ENCODE peak calls at places on chromosome 11, in four cellular contexts. One of them, this sample, is unnamed.

GRCh38 chr11:72831521-72832300 is 17.5 kb downstream of the ATG16L2 start:
- DNase-seq in ovary: peak
- DNase-seq in stomach: peak
- DNase-seq in esophagus muscularis mucosa: no peak
- DNase-seq in this sample: peak

GRCh38 chr11:62013266-62014157 is 46.1 kb upstream of the FTH1 start:
- DNase-seq in esophagus muscularis mucosa: no peak
- DNase-seq in stomach: no peak
- DNase-seq in ovary: no peak
- DNase-seq in this sample: no peak

GRCh38 chr11:92828576-92828975 is 140.9 kb upstream of the MTNR1B start:
- DNase-seq in stomach: no peak
- DNase-seq in esophagus muscularis mucosa: no peak
- DNase-seq in ovary: no peak
- DNase-seq in this sample: no peak

GRCh38 chr11:26867286-26867685 is 126.6 kb upstream of the FIBIN start:
- DNase-seq in ovary: no peak
- DNase-seq in esophagus muscularis mucosa: no peak
- DNase-seq in stomach: no peak
- DNase-seq in this sample: no peak

GRCh38 chr11:88297320-88298263 is 39.9 kb downstream of the CTSC start:
- DNase-seq in stomach: no peak
- DNase-seq in ovary: no peak
- DNase-seq in esophagus muscularis mucosa: no peak
- DNase-seq in this sample: no peak

GRCh38 chr11:128448487-128448886 is 138.9 kb downstream of the ETS1 start:
- DNase-seq in ovary: no peak
- DNase-seq in stomach: peak
- DNase-seq in esophagus muscularis mucosa: no peak
- DNase-seq in this sample: no peak

GRCh38 chr11:898540-899190 is 11.9 kb downstream of the CHID1 start:
- DNase-seq in ovary: no peak
- DNase-seq in esophagus muscularis mucosa: no peak
- DNase-seq in stomach: no peak
- DNase-seq in this sample: no peak

GRCh38 chr11:94536386-94536785 is 7.3 kb upstream of the FUT4 start:
- DNase-seq in ovary: no peak
- DNase-seq in stomach: no peak
- DNase-seq in esophagus muscularis mucosa: no peak
- DNase-seq in this sample: no peak

GRCh38 chr11:114296190-114296978 is at the start of gene NNMT:
- DNase-seq in ovary: peak
- DNase-seq in stomach: peak
- DNase-seq in esophagus muscularis mucosa: peak
- DNase-seq in this sample: peak

GRCh38 chr11:2267306-2267861 is 3.0 kb downstream of the ASCL2 start:
- DNase-seq in stomach: no peak
- DNase-seq in ovary: no peak
- DNase-seq in esophagus muscularis mucosa: no peak
- DNase-seq in this sample: no peak

GRCh38 chr11:125940145-125940544 is 5.7 kb upstream of the VSIG10L2 start:
- DNase-seq in stomach: peak
- DNase-seq in esophagus muscularis mucosa: no peak
- DNase-seq in ovary: no peak
- DNase-seq in this sample: no peak

GRCh38 chr11:68505596-68505995 is 45.0 kb downstream of the PPP6R3 start:
- DNase-seq in ovary: no peak
- DNase-seq in stomach: no peak
- DNase-seq in esophagus muscularis mucosa: no peak
- DNase-seq in this sample: no peak

GRCh38 chr11:94706211-94706610 is 61.9 kb upstream of the AMOTL1 start:
- DNase-seq in ovary: no peak
- DNase-seq in stomach: no peak
- DNase-seq in esophagus muscularis mucosa: no peak
- DNase-seq in this sample: peak

GRCh38 chr11:6298605-6299004 is 21.7 kb downstream of the CAVIN3 start:
- DNase-seq in esophagus muscularis mucosa: no peak
- DNase-seq in ovary: no peak
- DNase-seq in stomach: peak
- DNase-seq in this sample: peak

GRCh38 chr11:205221-206001 is 1.8 kb downstream of the BET1L start:
- DNase-seq in stomach: peak
- DNase-seq in ovary: peak
- DNase-seq in esophagus muscularis mucosa: no peak
- DNase-seq in this sample: no peak

GRCh38 chr11:17014774-17015638 is 792 bp upstream of the PLEKHA7 start:
- DNase-seq in esophagus muscularis mucosa: no peak
- DNase-seq in stomach: peak
- DNase-seq in ovary: no peak
- DNase-seq in this sample: no peak

GRCh38 chr11:16843307-16843706 is 104.9 kb downstream of the C11orf58 start:
- DNase-seq in ovary: no peak
- DNase-seq in esophagus muscularis mucosa: no peak
- DNase-seq in stomach: peak
- DNase-seq in this sample: no peak

GRCh38 chr11:45795379-45795778 is 9.6 kb upstream of the SLC35C1 start:
- DNase-seq in stomach: no peak
- DNase-seq in esophagus muscularis mucosa: no peak
- DNase-seq in ovary: no peak
- DNase-seq in this sample: no peak

GRCh38 chr11:111324277-111324720 is 26.0 kb downstream of the POU2AF3 start:
- DNase-seq in esophagus muscularis mucosa: no peak
- DNase-seq in stomach: no peak
- DNase-seq in ovary: no peak
- DNase-seq in this sample: no peak

GRCh38 chr11:95461858-95462257 is 230.9 kb upstream of the SESN3 start:
- DNase-seq in ovary: no peak
- DNase-seq in stomach: no peak
- DNase-seq in esophagus muscularis mucosa: no peak
- DNase-seq in this sample: no peak

GRCh38 chr11:80197155-80197554 is 756.3 kb upstream of the TENM4 start:
- DNase-seq in ovary: no peak
- DNase-seq in stomach: no peak
- DNase-seq in esophagus muscularis mucosa: no peak
- DNase-seq in this sample: no peak

GRCh38 chr11:7449841-7450214 is 35.5 kb upstream of the OLFML1 start:
- DNase-seq in ovary: no peak
- DNase-seq in stomach: no peak
- DNase-seq in esophagus muscularis mucosa: no peak
- DNase-seq in this sample: no peak
- TF ChIP-seq CTCF in ovary: no peak
- TF ChIP-seq CTCF in stomach: no peak
- TF ChIP-seq CTCF in esophagus muscularis mucosa: no peak
- TF ChIP-seq CTCF in this sample: no peak

GRCh38 chr11:44773351-44773965 is 46.7 kb downstream of the TSPAN18 start:
- DNase-seq in stomach: peak
- DNase-seq in esophagus muscularis mucosa: no peak
- DNase-seq in ovary: peak
- DNase-seq in this sample: no peak
- H3K27ac ChIP-seq in stomach: peak
- H3K27ac ChIP-seq in esophagus muscularis mucosa: peak
- H3K27ac ChIP-seq in ovary: no peak
- H3K27ac ChIP-seq in this sample: peak

GRCh38 chr11:75474240-75474639 is 41.2 kb upstream of the KLHL35 start:
- DNase-seq in stomach: no peak
- DNase-seq in ovary: no peak
- DNase-seq in esophagus muscularis mucosa: no peak
- DNase-seq in this sample: no peak

GRCh38 chr11:75477614-75477935 is 44.6 kb upstream of the KLHL35 start:
- DNase-seq in ovary: no peak
- DNase-seq in esophagus muscularis mucosa: no peak
- DNase-seq in stomach: no peak
- DNase-seq in this sample: no peak

GRCh38 chr11:75474878-75475766 is 42.1 kb upstream of the KLHL35 start:
- DNase-seq in ovary: peak
- DNase-seq in esophagus muscularis mucosa: no peak
- DNase-seq in stomach: peak
- DNase-seq in this sample: peak

GRCh38 chr11:75476716-75477613 is 44.0 kb upstream of the KLHL35 start:
- DNase-seq in esophagus muscularis mucosa: no peak
- DNase-seq in stomach: peak
- DNase-seq in ovary: no peak
- DNase-seq in this sample: peak

GRCh38 chr11:75475767-75476650 is 43.0 kb upstream of the KLHL35 start:
- DNase-seq in stomach: peak
- DNase-seq in ovary: peak
- DNase-seq in esophagus muscularis mucosa: no peak
- DNase-seq in this sample: peak
- TF ChIP-seq POLR2A in stomach: no peak
- TF ChIP-seq POLR2A in ovary: no peak
- TF ChIP-seq POLR2A in esophagus muscularis mucosa: no peak
- TF ChIP-seq POLR2A in this sample: no peak

DNA sequence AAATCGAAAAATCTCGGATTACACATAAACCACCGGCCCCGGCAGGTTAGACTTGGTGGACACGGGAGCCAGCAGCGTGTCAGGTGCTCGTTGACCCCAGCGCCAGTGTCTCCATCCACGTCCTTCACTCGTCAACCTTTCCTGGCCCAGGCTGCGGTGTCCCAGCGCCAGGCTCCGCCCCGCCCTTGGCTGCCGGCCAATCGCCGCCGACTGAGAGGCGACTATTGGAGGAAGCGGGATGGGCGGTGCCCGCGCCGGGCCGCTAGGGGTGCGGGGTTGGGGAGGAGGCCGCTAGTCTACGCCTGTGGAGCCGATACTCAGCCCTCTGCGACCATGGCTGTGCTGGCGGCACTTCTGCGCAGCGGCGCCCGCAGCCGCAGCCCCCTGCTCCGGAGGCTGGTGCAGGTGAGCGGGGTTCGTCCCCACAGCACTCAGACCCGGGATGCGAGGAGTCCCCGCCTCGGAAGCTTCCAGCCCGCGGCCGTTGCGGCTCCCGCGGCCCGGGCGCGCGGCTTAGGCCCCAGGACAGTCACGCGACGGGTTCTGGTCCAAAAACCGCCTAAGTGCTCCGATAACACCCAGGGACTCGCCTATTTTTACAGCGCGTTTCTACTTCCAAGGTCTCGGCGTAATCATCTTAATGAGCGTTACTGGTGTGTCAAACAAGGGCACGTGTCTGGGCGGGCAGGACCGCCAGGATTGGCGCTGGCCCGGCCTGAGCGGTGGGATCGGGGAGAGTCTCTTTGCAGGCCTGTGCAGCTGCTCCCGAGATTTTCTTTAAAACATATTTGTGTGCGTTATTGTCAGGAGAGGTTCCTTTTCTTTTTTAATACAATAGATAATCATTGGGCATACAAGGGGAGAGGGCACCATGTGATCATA is at the start of gene ACAT1:
- DNase-seq in ovary: peak
- DNase-seq in esophagus muscularis mucosa: peak
- DNase-seq in stomach: peak
- DNase-seq in this sample: peak
- TF ChIP-seq CTCF in ovary: peak
- TF ChIP-seq CTCF in esophagus muscularis mucosa: peak
- TF ChIP-seq CTCF in stomach: no peak
- TF ChIP-seq CTCF in this sample: no peak

DNA sequence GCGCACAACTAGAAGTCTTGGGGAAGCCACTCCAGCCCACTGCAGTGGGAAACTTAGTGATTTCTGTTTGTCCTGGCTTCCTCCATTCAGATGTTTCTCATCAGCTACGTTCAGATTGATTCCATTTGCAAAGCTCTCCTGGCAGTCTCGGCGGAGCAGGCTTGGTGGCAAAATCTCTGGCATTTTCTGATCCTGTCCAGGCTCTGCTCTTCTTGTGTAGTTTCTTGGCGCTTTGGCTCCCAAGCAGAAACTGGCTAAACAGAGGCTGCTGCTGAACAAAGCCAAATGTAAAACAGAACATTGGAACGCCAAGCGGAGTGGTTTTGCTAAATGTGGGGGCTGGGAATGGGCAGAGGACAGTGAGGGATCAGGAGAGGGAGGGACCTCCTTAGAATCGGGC is 36.7 kb downstream of the ADAMTS8 start:
- DNase-seq in esophagus muscularis mucosa: no peak
- DNase-seq in ovary: no peak
- DNase-seq in stomach: no peak
- DNase-seq in this sample: no peak
- H3K27ac ChIP-seq in esophagus muscularis mucosa: peak
- H3K27ac ChIP-seq in ovary: no peak
- H3K27ac ChIP-seq in stomach: no peak
- H3K27ac ChIP-seq in this sample: peak

GRCh38 chr11:82900277-82901164 is at the start of gene PRCP:
- DNase-seq in ovary: peak
- DNase-seq in esophagus muscularis mucosa: peak
- DNase-seq in stomach: peak
- DNase-seq in this sample: peak
- TF ChIP-seq POLR2A in ovary: peak
- TF ChIP-seq POLR2A in esophagus muscularis mucosa: no peak
- TF ChIP-seq POLR2A in stomach: peak
- TF ChIP-seq POLR2A in this sample: peak

This sample was measured in heart left ventricle.